ENCODE peak calls at places on chromosomes 2 and 18, in eight cellular contexts. L is heart right ventricle, I is AG10803, M is fibroblast of lung, Q is retinal pigment epithelial cell, C is fibroblast of mammary gland, O is AG04450, U is astrocyte of the spinal cord. E is an unnamed sample.

GRCh38 chr2:96831679-96832078 is 12.1 kb downstream of the ANKRD23 start:
- DNase-seq in L (no peak), C (no peak), O (no peak), M (no peak), U (no peak), Q (no peak), I (no peak), E (no peak)

GRCh38 chr2:12742891-12743290 is 26.2 kb downstream of the TRIB2 start:
- DNase-seq in O (no peak), C (peak), U (no peak), L (no peak), Q (no peak), I (peak), M (peak), E (no peak)

GRCh38 chr18:37235583-37235982 is 330.0 kb downstream of the CELF4 start:
- DNase-seq in Q (no peak), U (no peak), O (no peak), C (no peak), I (no peak), M (no peak), L (no peak), E (no peak)

GRCh38 chr18:5975111-5975622 is 79.8 kb upstream of the TMEM200C start:
- DNase-seq in C (peak), L (no peak), U (peak), Q (peak), I (peak), O (peak), M (peak), E (no peak)

GRCh38 chr2:172098287-172098649 is 4.4 kb downstream of the DLX2 start:
- DNase-seq in L (no peak), C (no peak), Q (no peak), M (no peak), O (no peak), U (no peak), I (no peak), E (no peak)

GRCh38 chr2:233422050-233422639 is 67.9 kb downstream of the DGKD start:
- DNase-seq in I (no peak), M (no peak), U (no peak), L (no peak), Q (no peak), O (no peak), C (no peak), E (peak)

GRCh38 chr2:42510191-42510929 is 16.6 kb upstream of the KCNG3 start:
- DNase-seq in C (no peak), I (no peak), L (no peak), Q (no peak), O (no peak), U (no peak), M (no peak), E (no peak)

GRCh38 chr2:106990307-106990706 is 104.3 kb upstream of the ST6GAL2 start:
- DNase-seq in C (peak), I (peak), O (peak), M (peak), L (no peak), U (peak), Q (no peak), E (no peak)

GRCh38 chr2:20803974-20804373 is 18.9 kb downstream of the LDAH start:
- DNase-seq in L (no peak), M (no peak), U (no peak), I (no peak), Q (no peak), C (no peak), O (no peak), E (no peak)

GRCh38 chr2:239729681-239730566 is 295.2 kb downstream of the NDUFA10 start:
- DNase-seq in I (no peak), L (no peak), U (no peak), O (no peak), C (no peak), Q (no peak), M (no peak), E (no peak)

GRCh38 chr18:76064998-76065397 is 430.0 kb downstream of the ZNF516 start:
- DNase-seq in O (no peak), L (no peak), C (no peak), U (no peak), M (no peak), Q (no peak), I (no peak), E (no peak)

GRCh38 chr2:71339685-71340084 is 8.1 kb downstream of the ZNF638 start:
- DNase-seq in I (no peak), U (no peak), M (no peak), L (no peak), C (no peak), Q (no peak), O (no peak), E (no peak)

GRCh38 chr2:228675042-228675441 is 493.6 kb upstream of the SPHKAP start:
- DNase-seq in M (peak), L (no peak), Q (no peak), U (peak), I (peak), O (no peak), C (peak), E (no peak)

GRCh38 chr2:11477994-11478393 is 12.0 kb upstream of the E2F6 start:
- DNase-seq in L (peak), U (peak), Q (peak), M (peak), O (peak), I (peak), C (peak), E (peak)

GRCh38 chr2:229566380-229566779 is 148.0 kb downstream of the DNER start:
- DNase-seq in Q (no peak), C (no peak), I (no peak), L (no peak), M (no peak), U (no peak), O (no peak), E (no peak)

GRCh38 chr2:3465328-3465727 is 54.0 kb downstream of the ADI1 start:
- DNase-seq in L (no peak), C (peak), U (no peak), M (no peak), Q (no peak), O (no peak), I (no peak), E (no peak)

GRCh38 chr2:54336977-54337255 is 80.9 kb upstream of the TSPYL6 start:
- DNase-seq in I (peak), Q (no peak), U (no peak), M (no peak), L (no peak), C (no peak), O (no peak), E (no peak)

GRCh38 chr2:132448771-132449170 is 32.2 kb downstream of the GPR39 start:
- DNase-seq in M (peak), Q (no peak), I (peak), C (peak), O (peak), L (no peak), U (peak), E (no peak)

GRCh38 chr2:46008082-46008870 is 288.9 kb upstream of the EPAS1 start:
- DNase-seq in C (peak), Q (no peak), U (peak), O (no peak), M (peak), I (peak), L (no peak), E (no peak)

DNA sequence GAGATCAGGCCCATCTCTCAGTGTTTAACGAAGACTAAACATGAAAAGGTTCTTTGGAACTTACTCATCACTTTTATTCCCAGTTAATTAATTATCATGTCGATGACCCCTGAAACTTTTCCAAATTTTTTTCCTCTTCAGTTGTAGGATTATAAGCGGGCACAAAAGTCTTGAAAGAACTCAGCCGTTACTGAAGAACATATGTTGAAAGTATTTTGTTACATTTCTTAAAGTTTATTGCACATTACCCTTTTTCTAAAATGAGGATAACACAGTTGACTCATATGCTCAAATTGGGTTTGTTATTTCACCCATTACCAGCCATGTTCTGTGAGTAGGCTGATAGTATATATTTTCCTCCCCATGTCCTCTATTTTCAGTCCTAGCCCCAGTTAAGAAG is 75.9 kb upstream of the COL3A1 start:
- DNase-seq in O (peak), M (peak), U (no peak), L (no peak), Q (no peak), C (peak), I (peak), E (no peak)
- TF ChIP-seq CTCF in O (no peak), M (no peak), U (no peak), L (no peak), Q (no peak), C (no peak), I (no peak), E (no peak)

DNA sequence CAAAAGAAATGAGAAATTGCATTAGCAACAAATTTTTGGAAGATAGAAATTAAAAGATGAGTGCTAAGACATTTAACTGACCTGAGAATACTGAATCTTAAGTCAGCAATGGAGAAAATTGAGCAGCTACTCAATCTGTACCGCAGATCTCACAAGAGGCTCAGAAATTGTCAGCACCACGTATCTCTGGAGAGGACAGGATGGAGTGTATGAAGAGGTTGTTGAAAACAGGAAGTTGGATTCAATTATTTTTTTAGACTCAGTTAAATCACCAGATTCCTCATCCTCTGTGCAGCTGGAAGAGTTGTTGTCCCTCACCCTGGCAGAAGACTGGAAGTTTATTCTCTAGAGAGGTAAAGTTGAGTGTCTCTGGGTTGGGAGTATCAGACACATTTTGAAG is 114.9 kb upstream of the NT5C1B start:
- DNase-seq in Q (no peak), I (no peak), M (no peak), L (no peak), O (no peak), C (peak), U (no peak), E (no peak)
- H3K4me3 ChIP-seq in Q (no peak), I (no peak), M (no peak), L (no peak), O (no peak), C (no peak), U (no peak), E (no peak)

DNA sequence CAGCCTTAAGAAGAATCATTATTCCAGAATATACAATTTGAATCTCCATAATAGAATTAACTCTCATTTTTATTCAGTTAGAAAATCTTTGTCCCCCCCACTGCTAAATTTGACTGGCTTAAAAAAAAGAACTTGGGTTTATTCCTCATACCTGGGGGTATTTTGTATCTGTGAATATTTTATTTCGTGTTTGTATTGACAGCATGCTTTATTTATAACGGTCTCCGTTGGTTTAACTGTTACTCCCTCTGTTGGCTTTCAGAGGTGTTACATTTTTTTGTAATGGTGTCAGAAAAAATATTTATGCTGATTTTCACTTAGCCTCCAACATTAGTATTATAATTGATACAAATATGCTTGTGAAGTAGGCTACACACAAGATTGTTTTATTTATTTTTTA is 109.1 kb downstream of the HAUS1 start:
- DNase-seq in U (no peak), Q (no peak), O (no peak), L (no peak), I (no peak), M (peak), C (peak), E (no peak)
- TF ChIP-seq CTCF in U (peak), Q (peak), O (peak), L (peak), I (peak), M (no peak), C (peak), E (no peak)

GRCh38 chr2:167279810-167280209 is 391.5 kb downstream of the XIRP2 start:
- DNase-seq in I (no peak), Q (no peak), L (no peak), C (no peak), U (no peak), M (no peak), O (no peak), E (no peak)

GRCh38 chr2:167271941-167272340 is 383.7 kb downstream of the XIRP2 start:
- DNase-seq in I (no peak), L (no peak), U (peak), Q (no peak), O (no peak), C (no peak), M (no peak), E (no peak)

GRCh38 chr2:167275066-167275465 is 386.8 kb downstream of the XIRP2 start:
- DNase-seq in O (no peak), L (no peak), C (no peak), Q (no peak), U (no peak), M (no peak), I (no peak), E (no peak)
- H3K4me3 ChIP-seq in O (no peak), L (no peak), C (no peak), Q (no peak), U (no peak), M (no peak), I (no peak), E (no peak)

GRCh38 chr2:23622466-23622865 is 237.5 kb downstream of the KLHL29 start:
- DNase-seq in U (no peak), Q (no peak), O (no peak), L (no peak), I (no peak), M (no peak), C (no peak), E (no peak)

GRCh38 chr2:23624915-23625314 is 239.9 kb downstream of the KLHL29 start:
- DNase-seq in M (no peak), Q (no peak), I (no peak), L (no peak), O (no peak), C (no peak), U (no peak), E (no peak)

GRCh38 chr2:23622966-23623665 is 238.1 kb downstream of the KLHL29 start:
- DNase-seq in Q (no peak), U (no peak), O (no peak), I (peak), M (no peak), C (peak), L (no peak), E (no peak)

GRCh38 chr2:23625726-23626125 is 240.7 kb downstream of the KLHL29 start:
- DNase-seq in M (no peak), C (no peak), I (no peak), L (no peak), O (no peak), Q (no peak), U (no peak), E (no peak)

GRCh38 chr2:23624378-23624777 is 239.4 kb downstream of the KLHL29 start:
- DNase-seq in O (no peak), I (no peak), L (no peak), U (no peak), M (no peak), Q (no peak), C (peak), E (no peak)
- TF ChIP-seq CTCF in O (peak), I (peak), L (peak), U (peak), M (peak), Q (peak), C (peak), E (no peak)

GRCh38 chr2:121647396-121647795 is 1.9 kb downstream of the CLASP1 start:
- DNase-seq in Q (no peak), I (no peak), C (no peak), M (no peak), O (no peak), U (no peak), L (no peak), E (no peak)
- H3K4me3 ChIP-seq in Q (peak), I (peak), C (peak), M (peak), O (peak), U (peak), L (peak), E (no peak)

GRCh38 chr18:68676913-68677312 is 38.0 kb downstream of the TMX3 start:
- DNase-seq in O (no peak), M (peak), C (peak), L (no peak), I (peak), U (no peak), Q (no peak), E (no peak)
- TF ChIP-seq CTCF in O (peak), M (peak), C (peak), L (no peak), I (peak), U (peak), Q (no peak), E (no peak)

GRCh38 chr2:568639-568963 is 108.6 kb downstream of the TMEM18 start:
- DNase-seq in O (no peak), C (no peak), M (no peak), L (no peak), Q (no peak), U (no peak), I (no peak), E (no peak)
- H3K4me3 ChIP-seq in O (no peak), C (no peak), M (no peak), L (no peak), Q (no peak), U (no peak), I (peak), E (no peak)

GRCh38 chr2:207166349-207167128 is 791 bp upstream of the KLF7 start:
- DNase-seq in C (peak), M (peak), L (peak), U (peak), O (no peak), Q (no peak), I (peak), E (peak)
- TF ChIP-seq CTCF in C (no peak), M (no peak), L (peak), U (peak), O (no peak), Q (no peak), I (no peak), E (no peak)

GRCh38 chr18:67973916-67974315 is 457.4 kb upstream of the DSEL start:
- DNase-seq in Q (no peak), U (no peak), L (no peak), I (peak), M (no peak), C (no peak), O (no peak), E (no peak)
- H3K4me3 ChIP-seq in Q (no peak), U (no peak), L (no peak), I (no peak), M (no peak), C (no peak), O (no peak), E (no peak)